ENCODE peak calls at places on chromosomes 1 and 21, in ten cellular contexts. One of them, this sample, is unnamed.

GRCh38 chr1:199290186-199290585 is 651.3 kb downstream of the PTPRC start:
- DNase-seq in foreskin keratinocyte: no peak
- DNase-seq in endothelial cell: no peak
- DNase-seq in cardiac fibroblast: peak; percentile 84
- DNase-seq in AG09309: no peak
- DNase-seq in BE2C: no peak
- DNase-seq in fibroblast of lung: no peak
- DNase-seq in heart right ventricle: no peak
- DNase-seq in neural crest cell: no peak
- DNase-seq in AG09319: no peak
- DNase-seq in this sample: peak; percentile 15

GRCh38 chr1:203486618-203487370 is 7.2 kb upstream of the OPTC start:
- DNase-seq in heart right ventricle: no peak
- DNase-seq in foreskin keratinocyte: no peak
- DNase-seq in cardiac fibroblast: no peak
- DNase-seq in AG09319: no peak
- DNase-seq in BE2C: no peak
- DNase-seq in neural crest cell: no peak
- DNase-seq in endothelial cell: no peak
- DNase-seq in AG09309: no peak
- DNase-seq in fibroblast of lung: peak; percentile 62
- DNase-seq in this sample: no peak

GRCh38 chr1:230825061-230825803 is 43.1 kb downstream of the C1orf198 start:
- DNase-seq in AG09319: peak; percentile 49
- DNase-seq in neural crest cell: no peak
- DNase-seq in cardiac fibroblast: peak; percentile 77
- DNase-seq in foreskin keratinocyte: peak; percentile 61
- DNase-seq in fibroblast of lung: peak; percentile 85
- DNase-seq in heart right ventricle: no peak
- DNase-seq in AG09309: peak; percentile 57
- DNase-seq in endothelial cell: no peak
- DNase-seq in BE2C: peak; percentile 47
- DNase-seq in this sample: peak; percentile 97

GRCh38 chr1:12113433-12114339 is 50.6 kb downstream of the TNFRSF8 start:
- DNase-seq in foreskin keratinocyte: no peak
- DNase-seq in AG09319: no peak
- DNase-seq in BE2C: no peak
- DNase-seq in AG09309: no peak
- DNase-seq in endothelial cell: no peak
- DNase-seq in neural crest cell: no peak
- DNase-seq in fibroblast of lung: peak; percentile 64
- DNase-seq in heart right ventricle: no peak
- DNase-seq in cardiac fibroblast: peak; percentile 73
- DNase-seq in this sample: peak; percentile 40

GRCh38 chr1:4685466-4685865 is 31.1 kb downstream of the AJAP1 start:
- DNase-seq in neural crest cell: no peak
- DNase-seq in BE2C: no peak
- DNase-seq in AG09309: no peak
- DNase-seq in foreskin keratinocyte: no peak
- DNase-seq in AG09319: no peak
- DNase-seq in endothelial cell: no peak
- DNase-seq in cardiac fibroblast: no peak
- DNase-seq in fibroblast of lung: no peak
- DNase-seq in heart right ventricle: no peak
- DNase-seq in this sample: no peak

GRCh38 chr1:78095618-78096416 is 50.1 kb downstream of the GIPC2 start:
- DNase-seq in foreskin keratinocyte: peak; percentile 78
- DNase-seq in AG09309: peak; percentile 53
- DNase-seq in cardiac fibroblast: peak; percentile 91
- DNase-seq in fibroblast of lung: peak; percentile 89
- DNase-seq in heart right ventricle: no peak
- DNase-seq in neural crest cell: no peak
- DNase-seq in AG09319: no peak
- DNase-seq in BE2C: no peak
- DNase-seq in endothelial cell: no peak
- DNase-seq in this sample: peak; percentile 20

GRCh38 chr1:5577255-5578040 is 414.8 kb downstream of the NPHP4 start:
- DNase-seq in neural crest cell: no peak
- DNase-seq in fibroblast of lung: no peak
- DNase-seq in BE2C: no peak
- DNase-seq in AG09319: no peak
- DNase-seq in heart right ventricle: no peak
- DNase-seq in AG09309: no peak
- DNase-seq in cardiac fibroblast: no peak
- DNase-seq in foreskin keratinocyte: no peak
- DNase-seq in endothelial cell: no peak
- DNase-seq in this sample: no peak

GRCh38 chr1:41513388-41513745 is 28.9 kb upstream of the EDN2 start:
- DNase-seq in fibroblast of lung: no peak
- DNase-seq in BE2C: peak; percentile 18
- DNase-seq in cardiac fibroblast: no peak
- DNase-seq in endothelial cell: peak; percentile 49
- DNase-seq in AG09319: no peak
- DNase-seq in heart right ventricle: no peak
- DNase-seq in neural crest cell: no peak
- DNase-seq in foreskin keratinocyte: no peak
- DNase-seq in AG09309: no peak
- DNase-seq in this sample: no peak

GRCh38 chr21:31198575-31198974 is 145.5 kb downstream of the TIAM1 start:
- DNase-seq in endothelial cell: no peak
- DNase-seq in foreskin keratinocyte: no peak
- DNase-seq in fibroblast of lung: peak; percentile 79
- DNase-seq in heart right ventricle: no peak
- DNase-seq in BE2C: no peak
- DNase-seq in AG09309: no peak
- DNase-seq in cardiac fibroblast: peak; percentile 77
- DNase-seq in neural crest cell: no peak
- DNase-seq in AG09319: no peak
- DNase-seq in this sample: peak; percentile 67

GRCh38 chr1:64242895-64243756 is 39.7 kb downstream of the UBE2U start:
- DNase-seq in AG09319: no peak
- DNase-seq in AG09309: peak; percentile 13
- DNase-seq in BE2C: no peak
- DNase-seq in neural crest cell: no peak
- DNase-seq in fibroblast of lung: peak; percentile 80
- DNase-seq in foreskin keratinocyte: peak; percentile 11
- DNase-seq in cardiac fibroblast: peak; percentile 74
- DNase-seq in heart right ventricle: no peak
- DNase-seq in endothelial cell: no peak
- DNase-seq in this sample: peak; percentile 57

GRCh38 chr1:64243757-64244080 is 40.3 kb downstream of the UBE2U start:
- DNase-seq in heart right ventricle: no peak
- DNase-seq in AG09319: no peak
- DNase-seq in cardiac fibroblast: no peak
- DNase-seq in endothelial cell: no peak
- DNase-seq in BE2C: peak; percentile 19
- DNase-seq in foreskin keratinocyte: no peak
- DNase-seq in neural crest cell: no peak
- DNase-seq in fibroblast of lung: no peak
- DNase-seq in AG09309: no peak
- DNase-seq in this sample: no peak

GRCh38 chr1:64236584-64236983 is 33.2 kb downstream of the UBE2U start:
- DNase-seq in AG09309: no peak
- DNase-seq in BE2C: no peak
- DNase-seq in foreskin keratinocyte: no peak
- DNase-seq in AG09319: no peak
- DNase-seq in fibroblast of lung: no peak
- DNase-seq in endothelial cell: no peak
- DNase-seq in heart right ventricle: no peak
- DNase-seq in neural crest cell: no peak
- DNase-seq in cardiac fibroblast: no peak
- DNase-seq in this sample: no peak

GRCh38 chr1:64241069-64241468 is 37.6 kb downstream of the UBE2U start:
- DNase-seq in heart right ventricle: no peak
- DNase-seq in AG09319: no peak
- DNase-seq in AG09309: no peak
- DNase-seq in endothelial cell: no peak
- DNase-seq in neural crest cell: no peak
- DNase-seq in cardiac fibroblast: no peak
- DNase-seq in BE2C: no peak
- DNase-seq in foreskin keratinocyte: no peak
- DNase-seq in fibroblast of lung: no peak
- DNase-seq in this sample: no peak

GRCh38 chr1:64240209-64240608 is 36.8 kb downstream of the UBE2U start:
- DNase-seq in neural crest cell: no peak
- DNase-seq in heart right ventricle: no peak
- DNase-seq in endothelial cell: no peak
- DNase-seq in BE2C: no peak
- DNase-seq in AG09309: peak; percentile 31
- DNase-seq in cardiac fibroblast: peak; percentile 37
- DNase-seq in AG09319: no peak
- DNase-seq in foreskin keratinocyte: no peak
- DNase-seq in fibroblast of lung: peak; percentile 67
- DNase-seq in this sample: no peak
- TF ChIP-seq CTCF in neural crest cell: no peak
- TF ChIP-seq CTCF in heart right ventricle: no peak
- TF ChIP-seq CTCF in endothelial cell: no peak
- TF ChIP-seq CTCF in BE2C: no peak
- TF ChIP-seq CTCF in AG09309: peak; percentile 37
- TF ChIP-seq CTCF in cardiac fibroblast: no peak
- TF ChIP-seq CTCF in AG09319: peak; percentile 35
- TF ChIP-seq CTCF in foreskin keratinocyte: peak; percentile 13
- TF ChIP-seq CTCF in fibroblast of lung: peak; percentile 35
- TF ChIP-seq CTCF in this sample: no peak

GRCh38 chr1:178571807-178572206 is 58.9 kb downstream of the TEX35 start:
- DNase-seq in AG09309: no peak
- DNase-seq in cardiac fibroblast: no peak
- DNase-seq in heart right ventricle: no peak
- DNase-seq in BE2C: no peak
- DNase-seq in AG09319: no peak
- DNase-seq in foreskin keratinocyte: no peak
- DNase-seq in endothelial cell: no peak
- DNase-seq in fibroblast of lung: no peak
- DNase-seq in neural crest cell: no peak
- DNase-seq in this sample: no peak

GRCh38 chr1:178573330-178573729 is 60.4 kb downstream of the TEX35 start:
- DNase-seq in fibroblast of lung: no peak
- DNase-seq in heart right ventricle: no peak
- DNase-seq in foreskin keratinocyte: no peak
- DNase-seq in AG09309: no peak
- DNase-seq in BE2C: no peak
- DNase-seq in AG09319: no peak
- DNase-seq in endothelial cell: no peak
- DNase-seq in cardiac fibroblast: no peak
- DNase-seq in neural crest cell: no peak
- DNase-seq in this sample: no peak

GRCh38 chr1:178574345-178574744 is 61.4 kb downstream of the TEX35 start:
- DNase-seq in foreskin keratinocyte: no peak
- DNase-seq in heart right ventricle: no peak
- DNase-seq in fibroblast of lung: peak; percentile 8
- DNase-seq in neural crest cell: no peak
- DNase-seq in cardiac fibroblast: no peak
- DNase-seq in AG09309: no peak
- DNase-seq in endothelial cell: no peak
- DNase-seq in AG09319: no peak
- DNase-seq in BE2C: no peak
- DNase-seq in this sample: no peak

GRCh38 chr1:178575611-178576331 is 62.9 kb downstream of the TEX35 start:
- DNase-seq in cardiac fibroblast: no peak
- DNase-seq in fibroblast of lung: peak; percentile 49
- DNase-seq in foreskin keratinocyte: no peak
- DNase-seq in AG09319: no peak
- DNase-seq in neural crest cell: no peak
- DNase-seq in AG09309: no peak
- DNase-seq in BE2C: no peak
- DNase-seq in heart right ventricle: no peak
- DNase-seq in endothelial cell: no peak
- DNase-seq in this sample: no peak

DNA sequence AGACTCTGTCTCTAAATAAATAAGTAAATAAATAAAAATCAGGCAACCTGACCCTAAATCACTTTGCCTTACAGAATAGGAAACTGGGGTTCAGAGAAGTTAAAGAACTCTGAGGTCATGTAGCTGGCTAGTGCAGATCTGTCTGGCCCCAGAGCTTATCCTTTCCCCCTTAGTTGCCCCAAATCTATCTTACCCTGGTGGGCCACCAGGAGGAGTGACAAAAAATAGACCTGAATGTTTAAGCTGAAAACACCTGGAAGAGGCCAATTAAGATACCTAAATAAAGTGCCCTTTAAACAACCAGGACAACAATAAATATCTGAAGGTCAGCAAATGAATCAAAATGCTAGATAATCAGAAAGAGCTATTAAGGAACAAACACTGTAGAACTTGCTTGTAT is 59.7 kb downstream of the TEX35 start:
- DNase-seq in heart right ventricle: no peak
- DNase-seq in fibroblast of lung: no peak
- DNase-seq in AG09309: no peak
- DNase-seq in neural crest cell: no peak
- DNase-seq in BE2C: no peak
- DNase-seq in cardiac fibroblast: no peak
- DNase-seq in AG09319: no peak
- DNase-seq in foreskin keratinocyte: no peak
- DNase-seq in endothelial cell: no peak
- DNase-seq in this sample: no peak
- TF ChIP-seq CTCF in heart right ventricle: no peak
- TF ChIP-seq CTCF in fibroblast of lung: no peak
- TF ChIP-seq CTCF in AG09309: no peak
- TF ChIP-seq CTCF in neural crest cell: peak; percentile 27
- TF ChIP-seq CTCF in BE2C: no peak
- TF ChIP-seq CTCF in cardiac fibroblast: no peak
- TF ChIP-seq CTCF in AG09319: no peak
- TF ChIP-seq CTCF in foreskin keratinocyte: peak; percentile 1
- TF ChIP-seq CTCF in endothelial cell: no peak
- TF ChIP-seq CTCF in this sample: no peak

GRCh38 chr1:21736876-21737275 is 46.1 kb downstream of the USP48 start:
- DNase-seq in BE2C: no peak
- DNase-seq in neural crest cell: no peak
- DNase-seq in AG09309: no peak
- DNase-seq in AG09319: no peak
- DNase-seq in heart right ventricle: no peak
- DNase-seq in fibroblast of lung: no peak
- DNase-seq in cardiac fibroblast: no peak
- DNase-seq in foreskin keratinocyte: no peak
- DNase-seq in endothelial cell: no peak
- DNase-seq in this sample: no peak
- TF ChIP-seq CTCF in BE2C: no peak
- TF ChIP-seq CTCF in neural crest cell: no peak
- TF ChIP-seq CTCF in AG09309: no peak
- TF ChIP-seq CTCF in AG09319: no peak
- TF ChIP-seq CTCF in heart right ventricle: no peak
- TF ChIP-seq CTCF in fibroblast of lung: no peak
- TF ChIP-seq CTCF in cardiac fibroblast: no peak
- TF ChIP-seq CTCF in foreskin keratinocyte: no peak
- TF ChIP-seq CTCF in endothelial cell: no peak
- TF ChIP-seq CTCF in this sample: no peak

DNA sequence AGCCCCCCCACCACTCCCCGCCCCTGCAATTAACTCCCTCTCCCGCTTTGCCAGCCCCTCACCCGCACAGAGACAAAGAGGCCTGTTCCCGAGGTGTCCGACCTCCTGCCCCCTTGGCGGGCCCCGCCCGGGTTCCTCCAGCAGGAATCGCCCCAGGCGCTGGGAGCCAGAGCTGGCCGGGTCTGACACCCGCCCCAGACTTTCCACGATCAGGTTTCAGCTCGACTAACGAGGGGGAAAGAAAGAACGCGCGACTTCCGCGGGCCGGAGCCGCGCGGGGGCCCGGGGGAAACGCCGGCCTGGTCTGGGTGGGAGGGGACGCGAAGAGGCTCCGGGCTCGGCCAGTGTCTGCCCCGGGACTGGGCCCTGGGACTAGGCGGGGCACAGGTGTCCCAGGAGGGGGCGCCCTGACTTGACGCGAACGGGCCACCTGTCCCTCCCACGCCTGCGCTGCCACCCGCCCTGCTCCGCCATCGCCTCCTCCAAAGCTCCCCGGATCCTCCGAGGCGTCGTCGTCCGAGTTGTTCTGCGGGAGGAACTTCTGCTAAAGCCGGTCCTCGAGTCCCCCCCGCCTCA is 36.3 kb upstream of the HHAT start:
- DNase-seq in BE2C: peak; percentile 82
- DNase-seq in fibroblast of lung: no peak
- DNase-seq in foreskin keratinocyte: no peak
- DNase-seq in AG09309: no peak
- DNase-seq in heart right ventricle: peak; percentile 62
- DNase-seq in cardiac fibroblast: no peak
- DNase-seq in AG09319: peak; percentile 25
- DNase-seq in endothelial cell: peak; percentile 45
- DNase-seq in neural crest cell: peak; percentile 60
- DNase-seq in this sample: peak; percentile 62
- TF ChIP-seq CTCF in BE2C: peak; percentile 42
- TF ChIP-seq CTCF in fibroblast of lung: no peak
- TF ChIP-seq CTCF in foreskin keratinocyte: peak; percentile 50
- TF ChIP-seq CTCF in AG09309: peak; percentile 23
- TF ChIP-seq CTCF in heart right ventricle: no peak
- TF ChIP-seq CTCF in cardiac fibroblast: no peak
- TF ChIP-seq CTCF in AG09319: peak; percentile 11
- TF ChIP-seq CTCF in endothelial cell: no peak
- TF ChIP-seq CTCF in neural crest cell: no peak
- TF ChIP-seq CTCF in this sample: peak; percentile 36